ENCODE peak calls at places on chromosomes 16 and 17, in five cellular contexts. L, Y, D, T and M are unnamed samples.

GRCh38 chr16:11407047-11407982 is 62.1 kb downstream of the RMI2 start:
- DNase-seq in L (peak; percentile 54), Y (peak; percentile 60), D (peak; percentile 46), T (peak; percentile 74), M (peak; percentile 61)

GRCh38 chr17:63772801-63773271 is 561 bp downstream of the CCDC47 start:
- DNase-seq in L (peak; percentile 47), Y (peak; percentile 22), D (no peak), T (peak; percentile 34), M (no peak)

GRCh38 chr16:72938426-72939164 is 109.3 kb downstream of the ZFHX3 start:
- DNase-seq in L (peak; percentile 89), Y (no peak), D (no peak), T (peak; percentile 91), M (peak; percentile 89)

GRCh38 chr16:67613808-67614207 is 31.1 kb upstream of the CARMIL2 start:
- DNase-seq in L (no peak), Y (peak; percentile 3), D (no peak), T (peak; percentile 16), M (no peak)

GRCh38 chr16:85221081-85221809 is 109.0 kb upstream of the CIBAR2 start:
- DNase-seq in L (no peak), Y (no peak), D (no peak), T (no peak), M (no peak)

GRCh38 chr16:85462405-85463227 is 150.5 kb upstream of the GSE1 start:
- DNase-seq in L (no peak), Y (no peak), D (no peak), T (no peak), M (no peak)

GRCh38 chr17:41404024-41404651 is 6.7 kb upstream of the KRT31 start:
- DNase-seq in L (peak; percentile 97), Y (peak; percentile 44), D (no peak), T (peak; percentile 97), M (peak; percentile 90)

GRCh38 chr16:58426095-58426494 is 33.8 kb downstream of the GINS3 start:
- DNase-seq in L (peak; percentile 97), Y (peak; percentile 91), D (no peak), T (no peak), M (no peak)

GRCh38 chr16:68079616-68080344 is 5.4 kb upstream of the NFATC3 start:
- DNase-seq in L (no peak), Y (peak; percentile 95), D (no peak), T (peak; percentile 68), M (no peak)

GRCh38 chr17:45759761-45760160 is 24.4 kb upstream of the CRHR1 start:
- DNase-seq in L (no peak), Y (no peak), D (no peak), T (no peak), M (no peak)

GRCh38 chr17:37710344-37710886 is 34.4 kb downstream of the HNF1B start:
- DNase-seq in L (peak; percentile 11), Y (no peak), D (no peak), T (peak; percentile 28), M (peak; percentile 28)

GRCh38 chr16:3625911-3626732 is 14.7 kb upstream of the SLX4 start:
- DNase-seq in L (no peak), Y (peak; percentile 83), D (no peak), T (no peak), M (no peak)

GRCh38 chr16:5008311-5008731 is 25.4 kb downstream of the NAGPA start:
- DNase-seq in L (no peak), Y (no peak), D (no peak), T (no peak), M (no peak)

GRCh38 chr16:11734025-11734652 is 8.5 kb downstream of the TXNDC11 start:
- DNase-seq in L (no peak), Y (no peak), D (no peak), T (no peak), M (no peak)

GRCh38 chr17:55795098-55795497 is 44.2 kb downstream of the PCTP start:
- DNase-seq in L (no peak), Y (no peak), D (no peak), T (no peak), M (no peak)

GRCh38 chr16:74951676-74952075 is 33.2 kb downstream of the WDR59 start:
- DNase-seq in L (no peak), Y (no peak), D (no peak), T (no peak), M (no peak)

GRCh38 chr17:17562145-17562529 is 29.4 kb downstream of the PEMT start:
- DNase-seq in L (peak; percentile 77), Y (no peak), D (no peak), T (no peak), M (no peak)

GRCh38 chr16:88769617-88770458 is 15.2 kb downstream of the PIEZO1 start:
- DNase-seq in L (peak; percentile 54), Y (no peak), D (no peak), T (no peak), M (no peak)

GRCh38 chr17:50634123-50634914 is at the start of gene ABCC3:
- DNase-seq in L (peak; percentile 31), Y (no peak), D (no peak), T (peak; percentile 54), M (peak; percentile 63)

GRCh38 chr17:2178798-2179505 is 124.0 kb downstream of the HIC1 start:
- DNase-seq in L (no peak), Y (no peak), D (no peak), T (no peak), M (no peak)

GRCh38 chr16:72474511-72475123 is 302.7 kb upstream of the PMFBP1 start:
- DNase-seq in L (peak; percentile 83), Y (no peak), D (no peak), T (peak; percentile 68), M (no peak)

GRCh38 chr16:75593825-75594820 is 27.9 kb downstream of the GABARAPL2 start:
- DNase-seq in L (no peak), Y (no peak), D (no peak), T (peak; percentile 85), M (peak; percentile 4)

GRCh38 chr16:86772671-86773338 is 194.5 kb downstream of the FOXL1 start:
- DNase-seq in L (peak; percentile 67), Y (no peak), D (no peak), T (peak; percentile 70), M (peak; percentile 35)

GRCh38 chr16:657487-657886 is 8.3 kb downstream of the WDR90 start:
- DNase-seq in L (no peak), Y (no peak), D (no peak), T (no peak), M (no peak)

GRCh38 chr17:59746849-59747445 is 39.5 kb downstream of the VMP1 start:
- DNase-seq in L (peak; percentile 62), Y (peak; percentile 79), D (no peak), T (peak; percentile 74), M (no peak)

GRCh38 chr17:64599187-64599676 is 62.9 kb downstream of the SMURF2 start:
- DNase-seq in L (no peak), Y (peak; percentile 41), D (no peak), T (no peak), M (no peak)

GRCh38 chr17:82848022-82848592 is 8.3 kb upstream of the ZNF750 start:
- DNase-seq in L (peak; percentile 56), Y (no peak), D (no peak), T (peak; percentile 72), M (peak; percentile 82)

GRCh38 chr17:34249497-34249877 is 5.6 kb upstream of the CCL2 start:
- DNase-seq in L (peak; percentile 8), Y (no peak), D (no peak), T (no peak), M (peak; percentile 22)

GRCh38 chr16:53780051-53780450 is 76.1 kb downstream of the FTO start:
- DNase-seq in L (peak; percentile 32), Y (no peak), D (no peak), T (no peak), M (no peak)

GRCh38 chr16:832652-833336 is 32.3 kb upstream of the GNG13 start:
- DNase-seq in L (no peak), Y (no peak), D (no peak), T (no peak), M (no peak)

GRCh38 chr17:13725286-13725990 is 123.7 kb upstream of the HS3ST3A1 start:
- DNase-seq in L (no peak), Y (no peak), D (no peak), T (peak; percentile 86), M (peak; percentile 36)

GRCh38 chr17:20284575-20284974 is 182.8 kb downstream of the LGALS9B start:
- DNase-seq in L (peak; percentile 38), Y (no peak), D (no peak), T (no peak), M (no peak)

GRCh38 chr17:1073241-1073962 is 76.5 kb downstream of the TIMM22 start:
- DNase-seq in L (peak; percentile 86), Y (no peak), D (no peak), T (no peak), M (no peak)

GRCh38 chr17:8046306-8046928 is 7.6 kb downstream of the ALOX15B start:
- DNase-seq in L (no peak), Y (no peak), D (no peak), T (no peak), M (no peak)

GRCh38 chr17:74118504-74118903 is 85.0 kb upstream of the RPL38 start:
- DNase-seq in L (no peak), Y (no peak), D (no peak), T (no peak), M (no peak)

GRCh38 chr17:7477392-7478275 is 1.8 kb downstream of the ZBTB4 start:
- DNase-seq in L (peak; percentile 95), Y (no peak), D (no peak), T (peak; percentile 83), M (peak; percentile 47)

GRCh38 chr17:5115673-5116651 is at the start of gene USP6:
- DNase-seq in L (no peak), Y (no peak), D (no peak), T (no peak), M (no peak)

GRCh38 chr17:45702666-45703266 is 81.4 kb upstream of the CRHR1 start:
- DNase-seq in L (peak; percentile 55), Y (no peak), D (no peak), T (peak; percentile 24), M (no peak)

GRCh38 chr17:31394544-31394943 is 3.1 kb downstream of the RAB11FIP4 start:
- DNase-seq in L (peak; percentile 90), Y (no peak), D (peak; percentile 55), T (peak; percentile 63), M (peak; percentile 53)